ENCODE peak calls at places on chromosomes 4 and X, in eight cellular contexts. One of them, this sample, is unnamed.

GRCh38 chr4:128286474-128287158 is 997 bp downstream of the PGRMC2 start:
- DNase-seq in tibial artery: no peak
- DNase-seq in stimulated activated CD4-positive, alpha-beta T cell treated with anti-CD3 and anti-CD28 coated beads, Interleukin-12 subunit alpha, Interleukin-12 subunit beta, amount 100 ng/mL, for 4 hours: peak; percentile 7
- DNase-seq in NCI-H460: no peak
- DNase-seq in NCI-H748 treated with DMSO at 0.1 percent for 48 hours: peak; percentile 20
- DNase-seq in activated T-cell treated with anti-CD3 and anti-CD28 coated beads for 48 hours: no peak
- DNase-seq in HT-29: peak; percentile 61
- DNase-seq in HuH-7: peak; percentile 23
- DNase-seq in this sample: peak; percentile 22

GRCh38 chr4:170386974-170387373 is 297.2 kb upstream of the AADAT start:
- DNase-seq in activated T-cell treated with anti-CD3 and anti-CD28 coated beads for 48 hours: no peak
- DNase-seq in stimulated activated CD4-positive, alpha-beta T cell treated with anti-CD3 and anti-CD28 coated beads, Interleukin-12 subunit alpha, Interleukin-12 subunit beta, amount 100 ng/mL, for 4 hours: no peak
- DNase-seq in HuH-7: no peak
- DNase-seq in NCI-H460: no peak
- DNase-seq in NCI-H748 treated with DMSO at 0.1 percent for 48 hours: no peak
- DNase-seq in tibial artery: no peak
- DNase-seq in HT-29: no peak
- DNase-seq in this sample: no peak

GRCh38 chr4:11366859-11367258 is 61.8 kb downstream of the HS3ST1 start:
- DNase-seq in stimulated activated CD4-positive, alpha-beta T cell treated with anti-CD3 and anti-CD28 coated beads, Interleukin-12 subunit alpha, Interleukin-12 subunit beta, amount 100 ng/mL, for 4 hours: no peak
- DNase-seq in activated T-cell treated with anti-CD3 and anti-CD28 coated beads for 48 hours: no peak
- DNase-seq in NCI-H460: no peak
- DNase-seq in HT-29: no peak
- DNase-seq in HuH-7: no peak
- DNase-seq in tibial artery: no peak
- DNase-seq in NCI-H748 treated with DMSO at 0.1 percent for 48 hours: no peak
- DNase-seq in this sample: no peak

GRCh38 chrX:2374086-2374485 is 126.7 kb downstream of the DHRSX start:
- DNase-seq in HuH-7: no peak
- DNase-seq in activated T-cell treated with anti-CD3 and anti-CD28 coated beads for 48 hours: no peak
- DNase-seq in NCI-H748 treated with DMSO at 0.1 percent for 48 hours: no peak
- DNase-seq in HT-29: no peak
- DNase-seq in stimulated activated CD4-positive, alpha-beta T cell treated with anti-CD3 and anti-CD28 coated beads, Interleukin-12 subunit alpha, Interleukin-12 subunit beta, amount 100 ng/mL, for 4 hours: no peak
- DNase-seq in tibial artery: no peak
- DNase-seq in NCI-H460: no peak
- DNase-seq in this sample: no peak

GRCh38 chrX:95536111-95536510 is 1148.5 kb upstream of the DIAPH2 start:
- DNase-seq in activated T-cell treated with anti-CD3 and anti-CD28 coated beads for 48 hours: no peak
- DNase-seq in NCI-H748 treated with DMSO at 0.1 percent for 48 hours: no peak
- DNase-seq in HT-29: no peak
- DNase-seq in HuH-7: no peak
- DNase-seq in stimulated activated CD4-positive, alpha-beta T cell treated with anti-CD3 and anti-CD28 coated beads, Interleukin-12 subunit alpha, Interleukin-12 subunit beta, amount 100 ng/mL, for 4 hours: no peak
- DNase-seq in NCI-H460: no peak
- DNase-seq in tibial artery: no peak
- DNase-seq in this sample: no peak

GRCh38 chr4:53704329-53704728 is 113.0 kb upstream of the LNX1 start:
- DNase-seq in NCI-H748 treated with DMSO at 0.1 percent for 48 hours: no peak
- DNase-seq in HT-29: no peak
- DNase-seq in stimulated activated CD4-positive, alpha-beta T cell treated with anti-CD3 and anti-CD28 coated beads, Interleukin-12 subunit alpha, Interleukin-12 subunit beta, amount 100 ng/mL, for 4 hours: no peak
- DNase-seq in activated T-cell treated with anti-CD3 and anti-CD28 coated beads for 48 hours: no peak
- DNase-seq in tibial artery: no peak
- DNase-seq in HuH-7: no peak
- DNase-seq in NCI-H460: no peak
- DNase-seq in this sample: no peak

GRCh38 chr4:2006956-2007653 is 1.7 kb downstream of the NELFA start:
- DNase-seq in HT-29: no peak
- DNase-seq in HuH-7: no peak
- DNase-seq in NCI-H748 treated with DMSO at 0.1 percent for 48 hours: no peak
- DNase-seq in tibial artery: no peak
- DNase-seq in stimulated activated CD4-positive, alpha-beta T cell treated with anti-CD3 and anti-CD28 coated beads, Interleukin-12 subunit alpha, Interleukin-12 subunit beta, amount 100 ng/mL, for 4 hours: no peak
- DNase-seq in NCI-H460: no peak
- DNase-seq in activated T-cell treated with anti-CD3 and anti-CD28 coated beads for 48 hours: no peak
- DNase-seq in this sample: no peak

GRCh38 chr4:139222215-139222614 is 45.2 kb upstream of the ELF2 start:
- DNase-seq in NCI-H460: no peak
- DNase-seq in HuH-7: no peak
- DNase-seq in tibial artery: no peak
- DNase-seq in NCI-H748 treated with DMSO at 0.1 percent for 48 hours: no peak
- DNase-seq in HT-29: no peak
- DNase-seq in activated T-cell treated with anti-CD3 and anti-CD28 coated beads for 48 hours: no peak
- DNase-seq in stimulated activated CD4-positive, alpha-beta T cell treated with anti-CD3 and anti-CD28 coated beads, Interleukin-12 subunit alpha, Interleukin-12 subunit beta, amount 100 ng/mL, for 4 hours: no peak
- DNase-seq in this sample: no peak

GRCh38 chr4:13540446-13541175 is 3.7 kb downstream of the NKX3-2 start:
- DNase-seq in tibial artery: no peak
- DNase-seq in NCI-H460: no peak
- DNase-seq in activated T-cell treated with anti-CD3 and anti-CD28 coated beads for 48 hours: no peak
- DNase-seq in HT-29: no peak
- DNase-seq in NCI-H748 treated with DMSO at 0.1 percent for 48 hours: no peak
- DNase-seq in HuH-7: peak; percentile 16
- DNase-seq in stimulated activated CD4-positive, alpha-beta T cell treated with anti-CD3 and anti-CD28 coated beads, Interleukin-12 subunit alpha, Interleukin-12 subunit beta, amount 100 ng/mL, for 4 hours: no peak
- DNase-seq in this sample: no peak

GRCh38 chr4:100539706-100540105 is 21.9 kb upstream of the EMCN start:
- DNase-seq in HuH-7: no peak
- DNase-seq in tibial artery: no peak
- DNase-seq in stimulated activated CD4-positive, alpha-beta T cell treated with anti-CD3 and anti-CD28 coated beads, Interleukin-12 subunit alpha, Interleukin-12 subunit beta, amount 100 ng/mL, for 4 hours: no peak
- DNase-seq in NCI-H748 treated with DMSO at 0.1 percent for 48 hours: no peak
- DNase-seq in activated T-cell treated with anti-CD3 and anti-CD28 coated beads for 48 hours: no peak
- DNase-seq in HT-29: no peak
- DNase-seq in NCI-H460: no peak
- DNase-seq in this sample: no peak

This sample was measured in HCT116.